ENCODE peak calls at places on chromosome 20, in ten cellular contexts. O is NCI-H1417; U is substantia nigra; A is T-helper 17 cell; I is nephron progenitor cell; T is HCEC 1CT; D is head of caudate nucleus; K is cardiac fibroblast; F is stimulated activated CD4-positive, alpha-beta T cell treated with anti-CD3 and anti-CD28 coated beads, Interleukin-1b, Interleukin-23, amount 100 ng/mL, for 24 hours; M is hepatocyte. X is an unnamed sample.

GRCh38 chr20:2139736-2140135 is 38.1 kb downstream of the STK35 start:
- DNase-seq in M (no peak), A (no peak), O (no peak), U (no peak), K (no peak), F (no peak), D (no peak), I (no peak), T (no peak), X (no peak)

GRCh38 chr20:52889225-52889624 is 82.9 kb upstream of the TSHZ2 start:
- DNase-seq in O (no peak), I (no peak), U (no peak), F (no peak), T (no peak), D (no peak), M (peak), K (peak), A (no peak), X (no peak)

GRCh38 chr20:20713244-20713765 is 861 bp upstream of the RALGAPA2 start:
- DNase-seq in F (no peak), O (no peak), D (peak), K (peak), T (no peak), U (no peak), A (no peak), I (no peak), M (no peak), X (no peak)

GRCh38 chr20:24118781-24119175 is 130.2 kb upstream of the GGTLC1 start:
- DNase-seq in M (no peak), U (no peak), T (no peak), I (no peak), K (peak), D (no peak), O (no peak), A (no peak), F (no peak), X (no peak)

GRCh38 chr20:48761023-48761785 is 66.6 kb downstream of the PREX1 start:
- DNase-seq in O (peak), M (no peak), I (no peak), K (no peak), U (no peak), A (no peak), D (no peak), F (no peak), T (no peak), X (no peak)

GRCh38 chr20:5549200-5549599 is 201.0 kb upstream of the SHLD1 start:
- DNase-seq in D (no peak), I (no peak), O (no peak), M (no peak), F (no peak), A (no peak), K (no peak), T (no peak), U (no peak), X (no peak)

GRCh38 chr20:17233621-17234020 is 6.8 kb downstream of the PCSK2 start:
- DNase-seq in U (no peak), K (no peak), O (no peak), F (no peak), A (no peak), I (no peak), M (no peak), T (no peak), D (no peak), X (no peak)

GRCh38 chr20:52779125-52779524 is 193.0 kb upstream of the TSHZ2 start:
- DNase-seq in T (no peak), D (no peak), K (no peak), F (no peak), A (no peak), I (no peak), U (no peak), M (no peak), O (no peak), X (no peak)

GRCh38 chr20:25031241-25031640 is 26.7 kb downstream of the ACSS1 start:
- DNase-seq in O (no peak), I (no peak), D (no peak), T (no peak), U (no peak), M (no peak), K (no peak), F (no peak), A (no peak), X (no peak)

GRCh38 chr20:53381568-53382262 is 211.9 kb downstream of the ZNF217 start:
- DNase-seq in F (no peak), U (no peak), T (no peak), K (no peak), D (no peak), A (no peak), M (no peak), O (no peak), I (no peak), X (no peak)

GRCh38 chr20:62476074-62476838 is 461 bp upstream of the GATA5 start:
- DNase-seq in U (no peak), T (no peak), F (no peak), A (no peak), D (no peak), K (no peak), M (no peak), I (peak), O (no peak), X (no peak)

GRCh38 chr20:57844626-57845596 is 135.1 kb upstream of the PMEPA1 start:
- DNase-seq in A (no peak), T (no peak), F (no peak), K (no peak), I (no peak), D (no peak), U (no peak), M (no peak), O (no peak), X (no peak)

GRCh38 chr20:55478739-55479450 is 526.4 kb downstream of the CBLN4 start:
- DNase-seq in D (no peak), O (no peak), A (no peak), M (peak), F (no peak), I (no peak), T (no peak), K (no peak), U (no peak), X (no peak)

GRCh38 chr20:41440882-41441281 is 74.3 kb upstream of the EMILIN3 start:
- DNase-seq in M (no peak), O (no peak), T (no peak), K (no peak), U (no peak), A (no peak), I (no peak), F (no peak), D (no peak), X (no peak)

GRCh38 chr20:35465976-35466375 is 10.6 kb downstream of the CEP250 start:
- DNase-seq in T (no peak), A (no peak), F (no peak), U (no peak), I (no peak), K (no peak), D (no peak), M (no peak), O (no peak), X (no peak)

GRCh38 chr20:2210646-2211556 is 84.9 kb upstream of the TGM3 start:
- DNase-seq in K (peak), O (no peak), U (no peak), D (no peak), I (no peak), F (no peak), T (peak), M (peak), A (no peak), X (no peak)

GRCh38 chr20:63226020-63226943 is 9.4 kb upstream of the BIRC7 start:
- DNase-seq in O (no peak), F (no peak), I (no peak), T (no peak), D (no peak), A (no peak), K (no peak), U (no peak), M (no peak), X (no peak)

GRCh38 chr20:39013662-39014109 is 51.5 kb downstream of the DHX35 start:
- DNase-seq in I (no peak), F (no peak), D (no peak), K (no peak), A (no peak), U (no peak), O (no peak), M (no peak), T (no peak), X (no peak)

GRCh38 chr20:41095110-41095969 is 42.0 kb upstream of the PLCG1 start:
- DNase-seq in D (peak), T (peak), U (no peak), A (peak), F (peak), M (peak), O (peak), I (peak), K (peak), X (peak)

GRCh38 chr20:46545077-46545826 is 5.2 kb downstream of the OCSTAMP start:
- DNase-seq in U (no peak), F (no peak), I (no peak), M (no peak), O (no peak), A (no peak), K (no peak), T (no peak), D (peak), X (no peak)

GRCh38 chr20:39645130-39645529 is 683.0 kb downstream of the DHX35 start:
- DNase-seq in O (peak), K (no peak), A (no peak), M (no peak), D (no peak), I (no peak), F (no peak), U (no peak), T (no peak), X (no peak)

GRCh38 chr20:38217791-38218565 is 42.6 kb downstream of the KIAA1755 start:
- DNase-seq in M (peak), U (no peak), I (no peak), T (peak), F (no peak), O (no peak), K (peak), D (peak), A (no peak), X (peak)

GRCh38 chr20:42549496-42549895 is 640.2 kb downstream of the PTPRT start:
- DNase-seq in M (no peak), D (no peak), I (no peak), T (no peak), U (no peak), O (peak), K (no peak), A (no peak), F (no peak), X (no peak)

GRCh38 chr20:6583134-6583738 is 184.2 kb upstream of the BMP2 start:
- DNase-seq in A (no peak), F (no peak), K (peak), O (peak), I (peak), D (peak), T (peak), M (peak), U (no peak), X (peak)